ENCODE peak calls at places on chromosomes 5 and 9, in five cellular contexts. One of them, this sample, is unnamed.

GRCh38 chr9:108994695-108995094 is 18.6 kb downstream of the CTNNAL1 start:
- DNase-seq in CD8-positive, alpha-beta T cell: no peak
- DNase-seq in GM12865: peak
- DNase-seq in tibial artery: peak
- DNase-seq in fibroblast of pulmonary artery: peak
- DNase-seq in this sample: no peak

GRCh38 chr9:13266172-13266571 is 13.3 kb downstream of the MPDZ start:
- DNase-seq in CD8-positive, alpha-beta T cell: no peak
- DNase-seq in GM12865: no peak
- DNase-seq in tibial artery: no peak
- DNase-seq in fibroblast of pulmonary artery: peak
- DNase-seq in this sample: peak

GRCh38 chr9:109903515-109904138 is 123.6 kb downstream of the PALM2AKAP2 start:
- DNase-seq in CD8-positive, alpha-beta T cell: peak
- DNase-seq in GM12865: peak
- DNase-seq in tibial artery: peak
- DNase-seq in fibroblast of pulmonary artery: peak
- DNase-seq in this sample: peak

GRCh38 chr5:66653380-66653779 is 57.2 kb downstream of the MAST4 start:
- DNase-seq in CD8-positive, alpha-beta T cell: no peak
- DNase-seq in GM12865: no peak
- DNase-seq in tibial artery: no peak
- DNase-seq in fibroblast of pulmonary artery: peak
- DNase-seq in this sample: no peak

GRCh38 chr9:93107151-93107824 is 11.3 kb downstream of the CARD19 start:
- DNase-seq in CD8-positive, alpha-beta T cell: no peak
- DNase-seq in GM12865: no peak
- DNase-seq in tibial artery: peak
- DNase-seq in fibroblast of pulmonary artery: no peak
- DNase-seq in this sample: no peak

GRCh38 chr5:160289721-160290120 is 22.6 kb downstream of the CCNJL start:
- DNase-seq in CD8-positive, alpha-beta T cell: no peak
- DNase-seq in GM12865: peak
- DNase-seq in tibial artery: no peak
- DNase-seq in fibroblast of pulmonary artery: no peak
- DNase-seq in this sample: no peak

GRCh38 chr9:33168941-33169544 is 1.9 kb upstream of the B4GALT1 start:
- DNase-seq in CD8-positive, alpha-beta T cell: no peak
- DNase-seq in GM12865: no peak
- DNase-seq in tibial artery: no peak
- DNase-seq in fibroblast of pulmonary artery: no peak
- DNase-seq in this sample: no peak

GRCh38 chr9:99309540-99309939 is 87.5 kb downstream of the SEC61B start:
- DNase-seq in CD8-positive, alpha-beta T cell: no peak
- DNase-seq in GM12865: no peak
- DNase-seq in tibial artery: no peak
- DNase-seq in fibroblast of pulmonary artery: no peak
- DNase-seq in this sample: no peak

GRCh38 chr5:179275941-179276837 is 69.1 kb downstream of the ADAMTS2 start:
- DNase-seq in CD8-positive, alpha-beta T cell: no peak
- DNase-seq in GM12865: no peak
- DNase-seq in tibial artery: peak
- DNase-seq in fibroblast of pulmonary artery: peak
- DNase-seq in this sample: peak

GRCh38 chr5:124337996-124338395 is 408.4 kb downstream of the ZNF608 start:
- DNase-seq in CD8-positive, alpha-beta T cell: no peak
- DNase-seq in GM12865: no peak
- DNase-seq in tibial artery: no peak
- DNase-seq in fibroblast of pulmonary artery: no peak
- DNase-seq in this sample: peak

GRCh38 chr5:50292735-50293394 is 148.2 kb downstream of the EMB start:
- DNase-seq in CD8-positive, alpha-beta T cell: no peak
- DNase-seq in GM12865: no peak
- DNase-seq in tibial artery: no peak
- DNase-seq in fibroblast of pulmonary artery: no peak
- DNase-seq in this sample: no peak

GRCh38 chr5:56941981-56942380 is 9.9 kb downstream of the MIER3 start:
- DNase-seq in CD8-positive, alpha-beta T cell: no peak
- DNase-seq in GM12865: no peak
- DNase-seq in tibial artery: no peak
- DNase-seq in fibroblast of pulmonary artery: no peak
- DNase-seq in this sample: peak

GRCh38 chr9:90854637-90855036 is 53.0 kb downstream of the SYK start:
- DNase-seq in CD8-positive, alpha-beta T cell: no peak
- DNase-seq in GM12865: no peak
- DNase-seq in tibial artery: no peak
- DNase-seq in fibroblast of pulmonary artery: no peak
- DNase-seq in this sample: no peak

GRCh38 chr9:16331527-16331926 is 538.9 kb downstream of the BNC2 start:
- DNase-seq in CD8-positive, alpha-beta T cell: no peak
- DNase-seq in GM12865: no peak
- DNase-seq in tibial artery: no peak
- DNase-seq in fibroblast of pulmonary artery: no peak
- DNase-seq in this sample: no peak

GRCh38 chr5:164532226-164532937 is 1027.0 kb downstream of the MAT2B start:
- DNase-seq in CD8-positive, alpha-beta T cell: no peak
- DNase-seq in GM12865: no peak
- DNase-seq in tibial artery: no peak
- DNase-seq in fibroblast of pulmonary artery: no peak
- DNase-seq in this sample: no peak

GRCh38 chr9:90432951-90433350 is 209.7 kb downstream of the DIRAS2 start:
- DNase-seq in CD8-positive, alpha-beta T cell: no peak
- DNase-seq in GM12865: no peak
- DNase-seq in tibial artery: no peak
- DNase-seq in fibroblast of pulmonary artery: no peak
- DNase-seq in this sample: no peak

GRCh38 chr5:170355601-170356098 is 33.5 kb downstream of the KCNMB1 start:
- DNase-seq in CD8-positive, alpha-beta T cell: no peak
- DNase-seq in GM12865: no peak
- DNase-seq in tibial artery: no peak
- DNase-seq in fibroblast of pulmonary artery: no peak
- DNase-seq in this sample: no peak

GRCh38 chr5:152259702-152260101 is 145.4 kb downstream of the NMUR2 start:
- DNase-seq in CD8-positive, alpha-beta T cell: no peak
- DNase-seq in GM12865: no peak
- DNase-seq in tibial artery: no peak
- DNase-seq in fibroblast of pulmonary artery: no peak
- DNase-seq in this sample: no peak

GRCh38 chr5:111747336-111747735 is 9.7 kb downstream of the NREP start:
- DNase-seq in CD8-positive, alpha-beta T cell: no peak
- DNase-seq in GM12865: no peak
- DNase-seq in tibial artery: no peak
- DNase-seq in fibroblast of pulmonary artery: no peak
- DNase-seq in this sample: no peak

GRCh38 chr5:150230842-150231241 is 41.0 kb downstream of the SLC6A7 start:
- DNase-seq in CD8-positive, alpha-beta T cell: no peak
- DNase-seq in GM12865: no peak
- DNase-seq in tibial artery: no peak
- DNase-seq in fibroblast of pulmonary artery: no peak
- DNase-seq in this sample: no peak

GRCh38 chr5:54887663-54888062 is 97.7 kb downstream of the ESM1 start:
- DNase-seq in CD8-positive, alpha-beta T cell: no peak
- DNase-seq in GM12865: no peak
- DNase-seq in tibial artery: no peak
- DNase-seq in fibroblast of pulmonary artery: no peak
- DNase-seq in this sample: no peak

GRCh38 chr9:2745560-2746380 is 28.5 kb downstream of the KCNV2 start:
- DNase-seq in CD8-positive, alpha-beta T cell: no peak
- DNase-seq in GM12865: no peak
- DNase-seq in tibial artery: no peak
- DNase-seq in fibroblast of pulmonary artery: no peak
- DNase-seq in this sample: no peak

GRCh38 chr5:4640793-4641192 is 499.3 kb upstream of the ADAMTS16 start:
- DNase-seq in CD8-positive, alpha-beta T cell: no peak
- DNase-seq in GM12865: no peak
- DNase-seq in tibial artery: no peak
- DNase-seq in fibroblast of pulmonary artery: peak
- DNase-seq in this sample: no peak

GRCh38 chr9:109030426-109030825 is 17.1 kb upstream of the CTNNAL1 start:
- DNase-seq in CD8-positive, alpha-beta T cell: no peak
- DNase-seq in GM12865: no peak
- DNase-seq in tibial artery: no peak
- DNase-seq in fibroblast of pulmonary artery: no peak
- DNase-seq in this sample: no peak

GRCh38 chr9:13491493-13492424 is 212.3 kb upstream of the MPDZ start:
- DNase-seq in CD8-positive, alpha-beta T cell: no peak
- DNase-seq in GM12865: no peak
- DNase-seq in tibial artery: no peak
- DNase-seq in fibroblast of pulmonary artery: no peak
- DNase-seq in this sample: no peak

GRCh38 chr5:40321514-40321913 is 358.2 kb upstream of the PTGER4 start:
- DNase-seq in CD8-positive, alpha-beta T cell: no peak
- DNase-seq in GM12865: no peak
- DNase-seq in tibial artery: no peak
- DNase-seq in fibroblast of pulmonary artery: no peak
- DNase-seq in this sample: no peak

GRCh38 chr9:16866542-16866941 is 3.9 kb downstream of the BNC2 start:
- DNase-seq in CD8-positive, alpha-beta T cell: no peak
- DNase-seq in GM12865: no peak
- DNase-seq in tibial artery: no peak
- DNase-seq in fibroblast of pulmonary artery: peak
- DNase-seq in this sample: peak

GRCh38 chr9:84817011-84817410 is 147.5 kb downstream of the NTRK2 start:
- DNase-seq in CD8-positive, alpha-beta T cell: no peak
- DNase-seq in GM12865: no peak
- DNase-seq in tibial artery: no peak
- DNase-seq in fibroblast of pulmonary artery: no peak
- DNase-seq in this sample: no peak

GRCh38 chr9:1202512-1203285 is 152.5 kb downstream of the DMRT2 start:
- DNase-seq in CD8-positive, alpha-beta T cell: no peak
- DNase-seq in GM12865: no peak
- DNase-seq in tibial artery: no peak
- DNase-seq in fibroblast of pulmonary artery: no peak
- DNase-seq in this sample: no peak

GRCh38 chr5:166088389-166089039 is 2202.9 kb upstream of the WWC1 start:
- DNase-seq in CD8-positive, alpha-beta T cell: no peak
- DNase-seq in GM12865: no peak
- DNase-seq in tibial artery: no peak
- DNase-seq in fibroblast of pulmonary artery: no peak
- DNase-seq in this sample: no peak

GRCh38 chr9:109975574-109976327 is 195.8 kb downstream of the PALM2AKAP2 start:
- DNase-seq in CD8-positive, alpha-beta T cell: no peak
- DNase-seq in GM12865: no peak
- DNase-seq in tibial artery: no peak
- DNase-seq in fibroblast of pulmonary artery: peak
- DNase-seq in this sample: no peak

DNA sequence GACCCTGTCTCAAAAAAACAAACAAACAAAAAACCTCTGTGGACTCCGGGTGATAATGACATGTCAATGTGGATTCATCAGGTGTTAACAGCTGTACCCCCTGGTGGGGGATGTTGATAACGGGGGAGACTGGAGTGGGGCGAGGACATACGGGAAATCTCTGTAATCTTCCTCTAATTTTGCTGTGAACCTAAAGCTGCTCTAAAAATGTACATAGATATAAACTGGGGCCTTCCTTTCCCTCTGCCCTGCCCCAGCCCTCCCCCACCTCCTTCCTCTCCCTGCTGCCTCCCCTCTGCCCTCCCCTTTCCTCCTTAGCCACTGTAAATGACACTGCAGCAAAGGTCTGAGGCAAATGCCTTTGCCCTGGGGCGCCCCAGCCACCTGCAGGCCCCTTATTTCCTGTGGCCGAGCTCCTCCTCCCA is 1.4 kb upstream of the CEL start:
- DNase-seq in CD8-positive, alpha-beta T cell: no peak
- DNase-seq in GM12865: no peak
- DNase-seq in tibial artery: no peak
- DNase-seq in fibroblast of pulmonary artery: no peak
- DNase-seq in this sample: no peak
- TF ChIP-seq CTCF in CD8-positive, alpha-beta T cell: peak
- TF ChIP-seq CTCF in GM12865: no peak
- TF ChIP-seq CTCF in tibial artery: no peak
- TF ChIP-seq CTCF in fibroblast of pulmonary artery: no peak
- TF ChIP-seq CTCF in this sample: no peak

GRCh38 chr9:129202613-129203555 is 24.8 kb upstream of the IER5L start:
- DNase-seq in CD8-positive, alpha-beta T cell: peak
- DNase-seq in GM12865: peak
- DNase-seq in tibial artery: peak
- DNase-seq in fibroblast of pulmonary artery: peak
- DNase-seq in this sample: peak
- H3K4me3 ChIP-seq in CD8-positive, alpha-beta T cell: peak
- H3K4me3 ChIP-seq in GM12865: peak
- H3K4me3 ChIP-seq in tibial artery: peak
- H3K4me3 ChIP-seq in fibroblast of pulmonary artery: peak
- H3K4me3 ChIP-seq in this sample: peak

DNA sequence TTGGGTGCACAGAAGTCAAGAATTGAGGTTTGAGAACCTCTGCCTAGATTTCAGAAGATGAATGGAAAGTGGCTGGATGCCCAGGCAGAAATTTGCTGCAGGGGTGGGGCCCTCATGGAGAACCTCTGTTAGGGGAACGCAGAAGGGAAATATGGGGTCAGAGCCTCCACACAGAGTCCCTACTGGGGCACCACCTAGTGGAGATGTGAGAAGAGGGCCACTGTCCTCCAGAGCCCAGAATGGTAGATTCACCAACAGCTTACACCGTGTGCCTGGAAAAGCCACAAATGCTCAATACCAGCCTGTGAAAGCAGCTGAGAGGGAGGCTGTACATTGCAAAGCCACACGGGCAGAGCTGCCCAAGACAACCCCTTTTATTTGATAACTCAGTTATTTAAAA is 383.5 kb downstream of the TLE4 start:
- DNase-seq in CD8-positive, alpha-beta T cell: no peak
- DNase-seq in GM12865: no peak
- DNase-seq in tibial artery: no peak
- DNase-seq in fibroblast of pulmonary artery: no peak
- DNase-seq in this sample: no peak
- TF ChIP-seq CTCF in CD8-positive, alpha-beta T cell: no peak
- TF ChIP-seq CTCF in GM12865: peak
- TF ChIP-seq CTCF in tibial artery: no peak
- TF ChIP-seq CTCF in fibroblast of pulmonary artery: peak
- TF ChIP-seq CTCF in this sample: peak

DNA sequence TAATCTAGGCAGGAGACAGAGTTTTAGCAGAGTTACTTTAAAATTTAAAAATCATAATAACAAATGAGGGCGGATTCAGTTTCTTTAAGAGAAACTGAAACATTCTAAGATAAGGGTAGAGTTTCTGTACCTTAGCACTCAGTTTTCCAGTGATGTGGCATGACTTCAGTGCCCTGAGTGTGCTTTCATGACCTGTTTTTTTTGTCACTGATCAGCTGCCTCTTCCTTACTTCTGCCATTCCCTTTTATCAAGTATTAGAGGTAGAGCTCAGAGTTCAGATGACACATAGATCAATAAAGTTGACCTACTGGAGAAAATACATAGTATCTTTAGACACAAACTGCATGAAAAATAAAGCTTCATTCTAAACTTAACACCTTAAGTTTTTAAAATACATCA is 82.3 kb downstream of the ERMP1 start:
- DNase-seq in CD8-positive, alpha-beta T cell: no peak
- DNase-seq in GM12865: no peak
- DNase-seq in tibial artery: no peak
- DNase-seq in fibroblast of pulmonary artery: no peak
- DNase-seq in this sample: no peak
- H3K4me3 ChIP-seq in CD8-positive, alpha-beta T cell: no peak
- H3K4me3 ChIP-seq in GM12865: no peak
- H3K4me3 ChIP-seq in tibial artery: no peak
- H3K4me3 ChIP-seq in fibroblast of pulmonary artery: no peak
- H3K4me3 ChIP-seq in this sample: no peak

GRCh38 chr9:130480673-130481072 is 35.9 kb downstream of the ASS1 start:
- DNase-seq in CD8-positive, alpha-beta T cell: no peak
- DNase-seq in GM12865: no peak
- DNase-seq in tibial artery: no peak
- DNase-seq in fibroblast of pulmonary artery: no peak
- DNase-seq in this sample: no peak
- TF ChIP-seq CTCF in CD8-positive, alpha-beta T cell: no peak
- TF ChIP-seq CTCF in GM12865: no peak
- TF ChIP-seq CTCF in tibial artery: no peak
- TF ChIP-seq CTCF in fibroblast of pulmonary artery: no peak
- TF ChIP-seq CTCF in this sample: peak

This sample was measured in fibroblast of villous mesenchyme.